ENCODE peak calls at places on chromosomes 4 and X, in five cellular contexts. One of them, this sample, is unnamed.

GRCh38 chr4:76275486-76276126 is 24.1 kb downstream of the FAM47E start:
- DNase-seq in AG08395: no peak
- DNase-seq in neuronal stem cell: no peak
- DNase-seq in stimulated activated CD8-positive, alpha-beta memory T cell treated with anti-CD3 and anti-CD28 coated beads, Interleukin-15, amount 100 ng/mL, for 4 hours: no peak
- DNase-seq in sciatic nerve: no peak
- DNase-seq in this sample: no peak

GRCh38 chr4:71009796-71010588 is 16.5 kb downstream of the DCK start:
- DNase-seq in AG08395: peak
- DNase-seq in neuronal stem cell: no peak
- DNase-seq in stimulated activated CD8-positive, alpha-beta memory T cell treated with anti-CD3 and anti-CD28 coated beads, Interleukin-15, amount 100 ng/mL, for 4 hours: no peak
- DNase-seq in sciatic nerve: no peak
- DNase-seq in this sample: peak

GRCh38 chrX:67939270-67939669 is 395.4 kb downstream of the AR start:
- DNase-seq in AG08395: no peak
- DNase-seq in neuronal stem cell: no peak
- DNase-seq in stimulated activated CD8-positive, alpha-beta memory T cell treated with anti-CD3 and anti-CD28 coated beads, Interleukin-15, amount 100 ng/mL, for 4 hours: no peak
- DNase-seq in sciatic nerve: no peak
- DNase-seq in this sample: no peak

GRCh38 chrX:14015941-14016340 is 13.8 kb downstream of the GEMIN8 start:
- DNase-seq in AG08395: no peak
- DNase-seq in neuronal stem cell: no peak
- DNase-seq in stimulated activated CD8-positive, alpha-beta memory T cell treated with anti-CD3 and anti-CD28 coated beads, Interleukin-15, amount 100 ng/mL, for 4 hours: no peak
- DNase-seq in sciatic nerve: no peak
- DNase-seq in this sample: no peak

GRCh38 chr4:79232555-79232954 is 93.3 kb downstream of the NAA11 start:
- DNase-seq in AG08395: no peak
- DNase-seq in neuronal stem cell: no peak
- DNase-seq in stimulated activated CD8-positive, alpha-beta memory T cell treated with anti-CD3 and anti-CD28 coated beads, Interleukin-15, amount 100 ng/mL, for 4 hours: no peak
- DNase-seq in sciatic nerve: no peak
- DNase-seq in this sample: no peak

GRCh38 chr4:46934731-46935130 is 25.7 kb upstream of the COX7B2 start:
- DNase-seq in AG08395: no peak
- DNase-seq in neuronal stem cell: no peak
- DNase-seq in stimulated activated CD8-positive, alpha-beta memory T cell treated with anti-CD3 and anti-CD28 coated beads, Interleukin-15, amount 100 ng/mL, for 4 hours: no peak
- DNase-seq in sciatic nerve: no peak
- DNase-seq in this sample: no peak

GRCh38 chr4:186622788-186623464 is 67.6 kb upstream of the MTNR1A start:
- DNase-seq in AG08395: peak
- DNase-seq in neuronal stem cell: no peak
- DNase-seq in stimulated activated CD8-positive, alpha-beta memory T cell treated with anti-CD3 and anti-CD28 coated beads, Interleukin-15, amount 100 ng/mL, for 4 hours: no peak
- DNase-seq in sciatic nerve: no peak
- DNase-seq in this sample: no peak

GRCh38 chr4:8616831-8617230 is 24.3 kb downstream of the CPZ start:
- DNase-seq in AG08395: no peak
- DNase-seq in neuronal stem cell: no peak
- DNase-seq in stimulated activated CD8-positive, alpha-beta memory T cell treated with anti-CD3 and anti-CD28 coated beads, Interleukin-15, amount 100 ng/mL, for 4 hours: no peak
- DNase-seq in sciatic nerve: no peak
- DNase-seq in this sample: no peak

GRCh38 chr4:85932371-85933305 is 427.2 kb downstream of the MAPK10 start:
- DNase-seq in AG08395: no peak
- DNase-seq in neuronal stem cell: no peak
- DNase-seq in stimulated activated CD8-positive, alpha-beta memory T cell treated with anti-CD3 and anti-CD28 coated beads, Interleukin-15, amount 100 ng/mL, for 4 hours: no peak
- DNase-seq in sciatic nerve: no peak
- DNase-seq in this sample: no peak

GRCh38 chr4:187209921-187210613 is 486.4 kb upstream of the FAT1 start:
- DNase-seq in AG08395: peak
- DNase-seq in neuronal stem cell: no peak
- DNase-seq in stimulated activated CD8-positive, alpha-beta memory T cell treated with anti-CD3 and anti-CD28 coated beads, Interleukin-15, amount 100 ng/mL, for 4 hours: no peak
- DNase-seq in sciatic nerve: no peak
- DNase-seq in this sample: no peak

GRCh38 chrX:46582964-46583363 is 9.4 kb downstream of the CHST7 start:
- DNase-seq in AG08395: peak
- DNase-seq in neuronal stem cell: no peak
- DNase-seq in stimulated activated CD8-positive, alpha-beta memory T cell treated with anti-CD3 and anti-CD28 coated beads, Interleukin-15, amount 100 ng/mL, for 4 hours: no peak
- DNase-seq in sciatic nerve: no peak
- DNase-seq in this sample: no peak

GRCh38 chrX:153371256-153371655 is 29.9 kb downstream of the PNMA6E start:
- DNase-seq in AG08395: no peak
- DNase-seq in neuronal stem cell: no peak
- DNase-seq in stimulated activated CD8-positive, alpha-beta memory T cell treated with anti-CD3 and anti-CD28 coated beads, Interleukin-15, amount 100 ng/mL, for 4 hours: no peak
- DNase-seq in sciatic nerve: no peak
- DNase-seq in this sample: no peak

GRCh38 chr4:164239976-164240375 is 514.0 kb upstream of the SMIM31 start:
- DNase-seq in AG08395: no peak
- DNase-seq in neuronal stem cell: no peak
- DNase-seq in stimulated activated CD8-positive, alpha-beta memory T cell treated with anti-CD3 and anti-CD28 coated beads, Interleukin-15, amount 100 ng/mL, for 4 hours: no peak
- DNase-seq in sciatic nerve: no peak
- DNase-seq in this sample: no peak

GRCh38 chr4:158729716-158730559 is 6.7 kb upstream of the PPID start:
- DNase-seq in AG08395: peak
- DNase-seq in neuronal stem cell: peak
- DNase-seq in stimulated activated CD8-positive, alpha-beta memory T cell treated with anti-CD3 and anti-CD28 coated beads, Interleukin-15, amount 100 ng/mL, for 4 hours: no peak
- DNase-seq in sciatic nerve: peak
- DNase-seq in this sample: peak

GRCh38 chr4:173014113-173014558 is 154.5 kb upstream of the GALNT7 start:
- DNase-seq in AG08395: peak
- DNase-seq in neuronal stem cell: peak
- DNase-seq in stimulated activated CD8-positive, alpha-beta memory T cell treated with anti-CD3 and anti-CD28 coated beads, Interleukin-15, amount 100 ng/mL, for 4 hours: no peak
- DNase-seq in sciatic nerve: no peak
- DNase-seq in this sample: no peak

GRCh38 chr4:87399148-87399547 is 8.2 kb upstream of the HSD17B11 start:
- DNase-seq in AG08395: no peak
- DNase-seq in neuronal stem cell: no peak
- DNase-seq in stimulated activated CD8-positive, alpha-beta memory T cell treated with anti-CD3 and anti-CD28 coated beads, Interleukin-15, amount 100 ng/mL, for 4 hours: no peak
- DNase-seq in sciatic nerve: no peak
- DNase-seq in this sample: no peak

GRCh38 chr4:159268607-159269006 is 165.7 kb downstream of the RAPGEF2 start:
- DNase-seq in AG08395: no peak
- DNase-seq in neuronal stem cell: no peak
- DNase-seq in stimulated activated CD8-positive, alpha-beta memory T cell treated with anti-CD3 and anti-CD28 coated beads, Interleukin-15, amount 100 ng/mL, for 4 hours: no peak
- DNase-seq in sciatic nerve: no peak
- DNase-seq in this sample: no peak

GRCh38 chr4:106522839-106523238 is 154.3 kb upstream of the GIMD1 start:
- DNase-seq in AG08395: peak
- DNase-seq in neuronal stem cell: no peak
- DNase-seq in stimulated activated CD8-positive, alpha-beta memory T cell treated with anti-CD3 and anti-CD28 coated beads, Interleukin-15, amount 100 ng/mL, for 4 hours: no peak
- DNase-seq in sciatic nerve: no peak
- DNase-seq in this sample: no peak

GRCh38 chr4:41935652-41936021 is 408 bp downstream of the TMEM33 start:
- DNase-seq in AG08395: peak
- DNase-seq in neuronal stem cell: no peak
- DNase-seq in stimulated activated CD8-positive, alpha-beta memory T cell treated with anti-CD3 and anti-CD28 coated beads, Interleukin-15, amount 100 ng/mL, for 4 hours: no peak
- DNase-seq in sciatic nerve: no peak
- DNase-seq in this sample: no peak

GRCh38 chr4:60948008-60948407 is 252.1 kb upstream of the ADGRL3 start:
- DNase-seq in AG08395: no peak
- DNase-seq in neuronal stem cell: no peak
- DNase-seq in stimulated activated CD8-positive, alpha-beta memory T cell treated with anti-CD3 and anti-CD28 coated beads, Interleukin-15, amount 100 ng/mL, for 4 hours: no peak
- DNase-seq in sciatic nerve: no peak
- DNase-seq in this sample: no peak

GRCh38 chr4:23909671-23910070 is 19.8 kb upstream of the PPARGC1A start:
- DNase-seq in AG08395: no peak
- DNase-seq in neuronal stem cell: no peak
- DNase-seq in stimulated activated CD8-positive, alpha-beta memory T cell treated with anti-CD3 and anti-CD28 coated beads, Interleukin-15, amount 100 ng/mL, for 4 hours: no peak
- DNase-seq in sciatic nerve: no peak
- DNase-seq in this sample: no peak

GRCh38 chr4:148376151-148376550 is 66.1 kb downstream of the NR3C2 start:
- DNase-seq in AG08395: no peak
- DNase-seq in neuronal stem cell: no peak
- DNase-seq in stimulated activated CD8-positive, alpha-beta memory T cell treated with anti-CD3 and anti-CD28 coated beads, Interleukin-15, amount 100 ng/mL, for 4 hours: no peak
- DNase-seq in sciatic nerve: peak
- DNase-seq in this sample: no peak